ENCODE peak calls at places on chromosomes 3 and 15, in seven cellular contexts. W, Y, P, N, F, R and X are unnamed samples.

GRCh38 chr15:40038267-40038653 is 721 bp downstream of the SRP14 start:
- DNase-seq in W (no peak), Y (no peak), P (no peak), N (peak; percentile 21), F (no peak), R (peak; percentile 57), X (no peak)

GRCh38 chr3:57949779-57950618 is 58.2 kb upstream of the FLNB start:
- DNase-seq in W (peak; percentile 49), Y (no peak), P (no peak), N (no peak), F (no peak), R (peak; percentile 58), X (no peak)

GRCh38 chr15:43376017-43376705 is 5.3 kb downstream of the TUBGCP4 start:
- DNase-seq in W (peak; percentile 33), Y (no peak), P (no peak), N (peak; percentile 28), F (peak; percentile 69), R (peak; percentile 17), X (no peak)

GRCh38 chr3:141680620-141681389 is 57.3 kb upstream of the RNF7 start:
- DNase-seq in W (no peak), Y (no peak), P (peak; percentile 69), N (no peak), F (no peak), R (peak; percentile 74), X (no peak)

GRCh38 chr3:119352235-119352634 is 58.1 kb downstream of the ARHGAP31 start:
- DNase-seq in W (no peak), Y (no peak), P (no peak), N (no peak), F (no peak), R (peak; percentile 58), X (no peak)

GRCh38 chr15:65189102-65189740 is 4.1 kb upstream of the CLPX start:
- DNase-seq in W (peak; percentile 49), Y (no peak), P (no peak), N (no peak), F (peak; percentile 70), R (peak; percentile 47), X (no peak)

GRCh38 chr15:67744331-67745058 is 80.8 kb upstream of the SKOR1 start:
- DNase-seq in W (no peak), Y (no peak), P (no peak), N (no peak), F (no peak), R (peak; percentile 39), X (no peak)

GRCh38 chr15:48965972-48966371 is 2.3 kb upstream of the SHC4 start:
- DNase-seq in W (peak; percentile 74), Y (no peak), P (no peak), N (no peak), F (no peak), R (peak; percentile 52), X (no peak)

GRCh38 chr3:53941174-53941573 is 49.5 kb upstream of the SELENOK start:
- DNase-seq in W (no peak), Y (no peak), P (no peak), N (no peak), F (no peak), R (peak; percentile 73), X (no peak)

GRCh38 chr15:82535566-82536408 is 4.5 kb downstream of the RPS17 start:
- DNase-seq in W (no peak), Y (no peak), P (no peak), N (no peak), F (no peak), R (no peak), X (no peak)

DNA sequence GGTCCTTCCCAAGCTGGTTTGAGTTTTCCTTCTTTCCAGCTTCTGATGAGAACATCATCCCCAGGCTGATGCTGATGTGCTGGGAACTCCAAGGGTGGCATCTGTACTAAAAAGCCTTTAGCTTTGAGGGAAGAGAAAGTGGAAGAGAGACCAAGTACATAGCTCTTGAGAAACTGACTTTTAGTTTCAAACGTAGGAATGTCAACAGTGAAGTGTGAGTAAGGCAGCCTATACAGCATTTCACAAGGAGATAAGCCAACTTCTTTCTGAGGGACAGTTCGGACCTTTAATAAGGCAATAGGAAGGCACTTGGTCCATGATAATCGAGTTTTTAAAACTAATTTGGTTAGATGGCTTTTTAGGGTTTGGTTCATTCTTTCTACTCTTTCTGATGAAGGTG is 53.7 kb downstream of the DLG1 start:
- DNase-seq in W (no peak), Y (no peak), P (no peak), N (no peak), F (no peak), R (no peak), X (no peak)
- H3K9me3 ChIP-seq in W (no peaks in the 10 kb centered on the region), Y (peaks cover 26% of the 10 kb centered on the region), P (no peaks in the 10 kb centered on the region), N (peaks cover 46% of the 10 kb centered on the region), F (peaks cover 13% of the 10 kb centered on the region), R (no peaks in the 10 kb centered on the region), X (peaks cover 57% of the 10 kb centered on the region)

GRCh38 chr15:71142780-71143179 is 27.5 kb downstream of the THSD4 start:
- DNase-seq in W (no peak), Y (no peak), P (no peak), N (no peak), F (no peak), R (no peak), X (no peak)

GRCh38 chr15:71141572-71141971 is 26.3 kb downstream of the THSD4 start:
- DNase-seq in W (no peak), Y (no peak), P (no peak), N (no peak), F (no peak), R (no peak), X (no peak)

GRCh38 chr15:71145648-71146047 is 30.4 kb downstream of the THSD4 start:
- DNase-seq in W (no peak), Y (no peak), P (no peak), N (no peak), F (no peak), R (no peak), X (no peak)

GRCh38 chr15:71146597-71146996 is 31.3 kb downstream of the THSD4 start:
- DNase-seq in W (no peak), Y (no peak), P (no peak), N (no peak), F (no peak), R (no peak), X (no peak)

DNA sequence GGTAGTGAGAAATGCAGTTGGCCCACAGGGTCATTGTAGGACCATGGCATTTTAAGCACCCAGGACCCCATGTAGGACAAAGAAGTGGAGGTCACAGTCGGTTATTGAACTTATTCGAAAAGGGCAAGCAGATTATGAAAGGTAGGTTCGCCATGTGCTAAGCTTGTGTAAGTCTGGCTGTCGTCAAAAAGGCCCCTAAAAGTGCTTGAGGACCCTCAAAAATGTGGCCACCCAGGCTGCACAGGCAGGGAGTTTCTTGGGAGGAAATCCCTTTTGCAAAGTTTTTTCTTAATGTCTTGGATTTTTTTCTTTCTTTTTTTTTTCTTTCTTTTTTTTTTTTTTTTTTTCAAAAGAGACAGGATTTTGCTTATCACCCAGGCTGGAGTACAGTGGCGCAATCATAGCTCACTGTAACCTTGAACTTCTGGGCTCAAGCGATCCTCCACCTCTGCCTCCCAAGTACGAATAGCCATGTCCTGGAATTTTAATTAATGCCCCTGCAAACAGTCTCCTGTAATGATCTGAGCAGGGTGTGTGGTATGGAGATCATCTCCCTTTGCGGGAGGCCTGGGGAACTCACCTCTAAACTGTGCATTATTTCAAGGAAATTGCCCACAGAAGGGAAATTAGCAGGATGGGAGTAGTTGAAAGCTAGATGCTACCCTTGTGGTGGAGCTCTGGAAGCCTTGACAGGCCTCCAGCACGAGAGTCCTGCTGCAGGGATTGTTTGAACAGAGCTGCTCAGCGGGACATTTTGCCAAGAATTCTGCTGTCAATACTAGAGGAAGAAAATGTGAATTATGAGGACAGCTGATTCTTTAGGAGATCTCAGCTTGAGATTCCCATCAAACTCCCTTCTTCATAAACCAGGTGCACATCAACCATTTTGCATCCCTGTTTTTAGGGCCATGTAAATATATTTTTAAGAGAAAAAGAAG is 28.4 kb downstream of the THSD4 start:
- DNase-seq in W (peak; percentile 61), Y (no peak), P (no peak), N (no peak), F (no peak), R (no peak), X (no peak)
- H3K9me3 ChIP-seq in W (no peaks in the 10 kb centered on the region), Y (no peaks in the 10 kb centered on the region), P (no peaks in the 10 kb centered on the region), N (no peaks in the 10 kb centered on the region), F (no peaks in the 10 kb centered on the region), R (no peaks in the 10 kb centered on the region), X (no peaks in the 10 kb centered on the region)

GRCh38 chr3:98329392-98330124 is 24.1 kb upstream of the OR5K4 start:
- DNase-seq in W (peak; percentile 59), Y (peak; percentile 6), P (no peak), N (no peak), F (peak; percentile 78), R (peak; percentile 20), X (no peak)
- H3K9me3 ChIP-seq in W (no peaks in the 10 kb centered on the region), Y (no peaks in the 10 kb centered on the region), P (no peaks in the 10 kb centered on the region), N (no peaks in the 10 kb centered on the region), F (no peaks in the 10 kb centered on the region), R (no peaks in the 10 kb centered on the region), X (no peaks in the 10 kb centered on the region)

DNA sequence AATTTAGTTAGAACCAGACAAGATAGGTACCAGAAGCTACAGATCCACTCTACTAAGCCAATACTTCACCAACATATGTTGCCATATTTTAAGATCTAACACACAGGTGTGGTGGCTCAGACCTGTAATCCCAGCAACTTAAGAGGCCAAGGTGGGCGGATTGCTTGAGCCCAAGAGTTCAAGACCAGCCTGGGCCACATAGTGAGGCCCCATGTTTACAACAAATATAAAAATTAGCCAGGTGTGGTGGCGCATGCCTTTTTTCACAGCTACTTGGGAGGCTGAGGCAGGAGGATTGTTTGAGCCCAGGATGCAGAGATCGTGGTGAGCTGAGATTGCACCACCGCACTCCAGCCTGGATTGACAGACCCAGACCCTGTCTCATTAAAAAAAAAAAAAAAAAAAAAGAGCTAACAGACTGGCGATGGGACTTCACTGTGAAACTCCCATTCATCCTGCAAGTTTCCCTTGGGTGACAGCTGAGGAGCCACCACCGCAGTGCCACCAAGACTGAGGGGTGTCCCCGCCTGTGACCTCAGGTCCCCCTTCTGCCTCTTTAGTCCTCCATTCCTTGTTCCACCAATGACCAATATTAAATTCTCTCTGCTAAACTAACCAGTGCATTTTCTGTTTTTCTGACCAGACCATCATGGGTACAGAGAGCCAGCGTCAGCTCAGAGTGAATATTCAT is 163.3 kb downstream of the OR4M2 start:
- DNase-seq in W (no peak), Y (no peak), P (no peak), N (no peak), F (no peak), R (no peak), X (no peak)
- H3K9me3 ChIP-seq in W (no peaks in the 10 kb centered on the region), Y (peaks cover 70% of the 10 kb centered on the region), P (no peaks in the 10 kb centered on the region), N (peaks cover 78% of the 10 kb centered on the region), F (peaks cover 55% of the 10 kb centered on the region), R (peaks cover 3% of the 10 kb centered on the region), X (no peaks in the 10 kb centered on the region)

GRCh38 chr3:31653464-31653863 is 120.7 kb downstream of the STT3B start:
- DNase-seq in W (no peak), Y (no peak), P (no peak), N (no peak), F (no peak), R (no peak), X (no peak)
- H3K9me3 ChIP-seq in W (no peaks in the 10 kb centered on the region), Y (peaks cover 24% of the 10 kb centered on the region), P (no peaks in the 10 kb centered on the region), N (peaks cover 85% of the 10 kb centered on the region), F (peaks cover 28% of the 10 kb centered on the region), R (no peaks in the 10 kb centered on the region), X (peaks cover 78% of the 10 kb centered on the region)

GRCh38 chr15:24150542-24150941 is 463.4 kb upstream of the NDN start:
- DNase-seq in W (no peak), Y (no peak), P (no peak), N (no peak), F (no peak), R (no peak), X (no peak)

DNA sequence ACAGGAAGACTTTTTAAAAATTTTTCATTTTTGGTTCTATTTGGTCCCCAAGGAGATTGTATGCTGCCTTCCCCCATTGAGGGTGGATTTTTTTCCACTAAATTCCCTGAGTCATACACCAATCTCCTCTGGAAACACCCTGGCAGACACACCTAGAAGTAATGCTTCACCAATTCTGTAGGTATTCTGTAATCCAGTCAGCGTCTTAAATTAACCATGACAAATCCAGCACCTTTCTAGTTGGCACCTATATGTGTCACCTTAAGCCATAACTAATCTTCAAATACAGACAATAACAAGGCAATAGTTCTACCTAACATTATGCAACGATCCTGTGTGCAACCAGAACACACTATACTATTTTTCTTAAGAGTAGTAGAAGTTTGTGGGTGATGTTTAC is 459.1 kb upstream of the NDN start:
- DNase-seq in W (no peak), Y (no peak), P (no peak), N (no peak), F (no peak), R (no peak), X (no peak)
- H3K9me3 ChIP-seq in W (no peaks in the 10 kb centered on the region), Y (peaks cover 5% of the 10 kb centered on the region), P (no peaks in the 10 kb centered on the region), N (no peaks in the 10 kb centered on the region), F (no peaks in the 10 kb centered on the region), R (no peaks in the 10 kb centered on the region), X (no peaks in the 10 kb centered on the region)